ENCODE peak calls at places on chromosome 11, in five cellular contexts. S, B, C, Y and Q are unnamed samples.
A peak's percentile ranks its signal among the peaks of the same experiment; 100 is the strongest.

GRCh38 chr11:3138178-3139085 is 26.7 kb downstream of the OSBPL5 start:
- DNase-seq in S (no peak), B (peak; percentile 40), C (no peak), Y (no peak), Q (no peak)

GRCh38 chr11:73972620-73973449 is 9.8 kb downstream of the UCP2 start:
- DNase-seq in S (no peak), B (no peak), C (no peak), Y (no peak), Q (no peak)

GRCh38 chr11:68012843-68013610 is 2.9 kb downstream of the ALDH3B1 start:
- DNase-seq in S (peak; percentile 95), B (peak; percentile 66), C (peak; percentile 93), Y (no peak), Q (no peak)

GRCh38 chr11:46285594-46286033 is 8.2 kb downstream of the CREB3L1 start:
- DNase-seq in S (peak; percentile 75), B (no peak), C (peak; percentile 82), Y (no peak), Q (no peak)

GRCh38 chr11:108501396-108501795 is 3.2 kb upstream of the POGLUT3 start:
- DNase-seq in S (peak; percentile 26), B (no peak), C (no peak), Y (no peak), Q (no peak)

GRCh38 chr11:67504023-67504949 is 877 bp downstream of the PITPNM1 start:
- DNase-seq in S (no peak), B (no peak), C (peak; percentile 51), Y (peak; percentile 71), Q (peak; percentile 56)

GRCh38 chr11:99683933-99684332 is 663.2 kb downstream of the CNTN5 start:
- DNase-seq in S (no peak), B (no peak), C (no peak), Y (no peak), Q (no peak)

GRCh38 chr11:114821626-114822025 is 143.3 kb downstream of the NXPE2 start:
- DNase-seq in S (peak; percentile 17), B (peak; percentile 64), C (no peak), Y (no peak), Q (no peak)

GRCh38 chr11:46447544-46447943 is 56.0 kb upstream of the CHRM4 start:
- DNase-seq in S (no peak), B (no peak), C (no peak), Y (no peak), Q (no peak)

GRCh38 chr11:424232-424631 is 9.4 kb upstream of the SIGIRR start:
- DNase-seq in S (no peak), B (no peak), C (no peak), Y (no peak), Q (no peak)

GRCh38 chr11:102986815-102987214 is 31.3 kb upstream of the MMP13 start:
- DNase-seq in S (peak; percentile 88), B (no peak), C (peak; percentile 63), Y (no peak), Q (no peak)

GRCh38 chr11:59918987-59919589 is 19.1 kb upstream of the OOSP1 start:
- DNase-seq in S (peak; percentile 7), B (peak; percentile 65), C (peak; percentile 61), Y (peak; percentile 55), Q (peak; percentile 3)

GRCh38 chr11:61305417-61305816 is 10.3 kb upstream of the VWCE start:
- DNase-seq in S (no peak), B (no peak), C (no peak), Y (no peak), Q (no peak)

GRCh38 chr11:13333456-13333957 is 55.9 kb downstream of the BMAL1 start:
- DNase-seq in S (no peak), B (no peak), C (no peak), Y (no peak), Q (no peak)

GRCh38 chr11:19226378-19227195 is 14.2 kb downstream of the E2F8 start:
- DNase-seq in S (no peak), B (no peak), C (no peak), Y (no peak), Q (no peak)

GRCh38 chr11:113377606-113378005 is 10.0 kb upstream of the ANKK1 start:
- DNase-seq in S (peak; percentile 5), B (peak; percentile 37), C (no peak), Y (no peak), Q (no peak)

GRCh38 chr11:8009856-8010255 is 22.7 kb downstream of the EIF3F start:
- DNase-seq in S (no peak), B (no peak), C (no peak), Y (no peak), Q (no peak)

GRCh38 chr11:442611-443081 is 835 bp upstream of the ANO9 start:
- DNase-seq in S (no peak), B (no peak), C (no peak), Y (no peak), Q (no peak)

GRCh38 chr11:107439586-107440201 is 17.9 kb downstream of the CWF19L2 start:
- DNase-seq in S (no peak), B (peak; percentile 8), C (no peak), Y (no peak), Q (no peak)

GRCh38 chr11:74948546-74948897 is 369 bp downstream of the XRRA1 start:
- DNase-seq in S (no peak), B (no peak), C (no peak), Y (no peak), Q (no peak)

GRCh38 chr11:115674176-115674575 is 170.0 kb upstream of the CADM1 start:
- DNase-seq in S (peak; percentile 48), B (peak; percentile 72), C (no peak), Y (no peak), Q (no peak)

GRCh38 chr11:59112494-59112893 is 5.5 kb downstream of the FAM111B start:
- DNase-seq in S (peak; percentile 39), B (no peak), C (no peak), Y (no peak), Q (no peak)

GRCh38 chr11:27718853-27719574 is 18.8 kb upstream of the BDNF start:
- DNase-seq in S (peak; percentile 65), B (peak; percentile 91), C (peak; percentile 82), Y (peak; percentile 79), Q (peak; percentile 70)

GRCh38 chr11:64999478-64999877 is 2.7 kb upstream of the BATF2 start:
- DNase-seq in S (no peak), B (no peak), C (no peak), Y (no peak), Q (no peak)

GRCh38 chr11:66168289-66168688 is 98.2 kb downstream of the PACS1 start:
- DNase-seq in S (no peak), B (no peak), C (no peak), Y (no peak), Q (no peak)
- H2BK15ac ChIP-seq in S (no peak overlapping the region), B (no peak overlapping the region), C (no peak overlapping the region), Y (no peak overlapping the region), Q (no peak overlapping the region)

GRCh38 chr11:129484068-129484467 is 108.4 kb downstream of the BARX2 start:
- DNase-seq in S (no peak), B (no peak), C (no peak), Y (no peak), Q (no peak)

GRCh38 chr11:129489254-129489653 is 113.6 kb downstream of the BARX2 start:
- DNase-seq in S (no peak), B (no peak), C (no peak), Y (no peak), Q (no peak)

GRCh38 chr11:129490004-129490403 is 114.4 kb downstream of the BARX2 start:
- DNase-seq in S (no peak), B (no peak), C (no peak), Y (no peak), Q (no peak)
- H2AK5ac ChIP-seq in S (no peak overlapping the region), B (no peak overlapping the region), C (no peak overlapping the region), Y (no peak overlapping the region), Q (no peak overlapping the region)

DNA sequence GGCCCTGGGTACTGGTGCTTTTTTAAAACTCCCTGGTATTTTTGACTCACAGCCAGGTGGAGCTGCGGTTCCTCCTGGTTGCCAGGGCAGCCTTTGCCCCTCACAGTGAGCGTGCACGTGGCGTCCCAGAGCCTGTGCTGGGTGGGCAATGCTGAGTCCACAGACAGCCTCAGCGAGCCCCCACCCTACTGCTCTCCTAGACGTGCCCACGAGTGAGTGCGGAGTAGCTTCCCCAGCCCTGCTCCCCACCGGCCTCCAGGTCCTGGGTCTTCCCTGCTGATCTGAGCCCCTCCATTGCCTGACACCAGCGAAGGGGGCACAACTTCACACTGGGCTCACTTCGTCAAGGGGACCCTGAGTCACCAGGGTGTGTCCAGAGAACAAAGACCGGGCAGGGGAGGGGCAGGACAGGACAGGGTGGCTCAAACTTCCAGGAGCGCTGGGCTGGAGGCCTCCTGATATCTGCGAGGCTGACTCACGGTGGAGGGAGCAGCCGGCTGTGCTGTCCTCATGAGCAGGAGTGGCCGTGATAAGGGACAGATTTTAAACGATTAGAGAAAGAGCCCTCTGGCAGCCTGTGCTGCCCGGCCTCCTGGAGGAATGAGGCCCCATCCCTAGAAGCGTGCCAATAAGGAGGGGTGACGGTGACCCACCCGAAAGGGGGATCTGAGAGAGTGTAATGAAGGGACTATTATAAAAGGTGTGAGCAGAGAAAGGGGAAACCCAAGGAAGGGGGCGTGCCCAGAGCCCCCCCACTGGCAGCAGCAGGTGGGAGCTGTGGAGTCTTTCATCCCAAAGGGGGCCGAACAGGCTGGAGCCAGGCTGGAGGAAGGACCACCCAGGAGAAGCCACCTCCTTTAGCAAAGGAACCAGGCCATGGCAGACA is 129.3 kb upstream of the FGF3 start:
- DNase-seq in S (peak; percentile 57), B (peak; percentile 70), C (peak; percentile 61), Y (peak; percentile 71), Q (no peak)
- H3K4me3 ChIP-seq in S (no peak overlapping the region), B (no peak overlapping the region), C (no peak overlapping the region), Y (no peak overlapping the region), Q (no peak overlapping the region)

GRCh38 chr11:95330332-95330731 is 99.3 kb upstream of the SESN3 start:
- DNase-seq in S (no peak), B (peak; percentile 9), C (no peak), Y (no peak), Q (no peak)
- H2BK15ac ChIP-seq in S (no peak overlapping the region), B (no peak overlapping the region), C (no peak overlapping the region), Y (no peak overlapping the region), Q (peak overlapping the region; percentile 16)

GRCh38 chr11:120068114-120068573 is 69.8 kb downstream of the TRIM29 start:
- DNase-seq in S (peak; percentile 47), B (no peak), C (peak; percentile 65), Y (peak; percentile 29), Q (no peak)

GRCh38 chr11:120066738-120067303 is 71.1 kb downstream of the TRIM29 start:
- DNase-seq in S (no peak), B (no peak), C (no peak), Y (peak; percentile 34), Q (no peak)

GRCh38 chr11:120065176-120065575 is 72.7 kb downstream of the TRIM29 start:
- DNase-seq in S (no peak), B (no peak), C (no peak), Y (no peak), Q (no peak)

GRCh38 chr11:120065876-120066275 is 72.0 kb downstream of the TRIM29 start:
- DNase-seq in S (no peak), B (no peak), C (no peak), Y (peak; percentile 30), Q (no peak)

DNA sequence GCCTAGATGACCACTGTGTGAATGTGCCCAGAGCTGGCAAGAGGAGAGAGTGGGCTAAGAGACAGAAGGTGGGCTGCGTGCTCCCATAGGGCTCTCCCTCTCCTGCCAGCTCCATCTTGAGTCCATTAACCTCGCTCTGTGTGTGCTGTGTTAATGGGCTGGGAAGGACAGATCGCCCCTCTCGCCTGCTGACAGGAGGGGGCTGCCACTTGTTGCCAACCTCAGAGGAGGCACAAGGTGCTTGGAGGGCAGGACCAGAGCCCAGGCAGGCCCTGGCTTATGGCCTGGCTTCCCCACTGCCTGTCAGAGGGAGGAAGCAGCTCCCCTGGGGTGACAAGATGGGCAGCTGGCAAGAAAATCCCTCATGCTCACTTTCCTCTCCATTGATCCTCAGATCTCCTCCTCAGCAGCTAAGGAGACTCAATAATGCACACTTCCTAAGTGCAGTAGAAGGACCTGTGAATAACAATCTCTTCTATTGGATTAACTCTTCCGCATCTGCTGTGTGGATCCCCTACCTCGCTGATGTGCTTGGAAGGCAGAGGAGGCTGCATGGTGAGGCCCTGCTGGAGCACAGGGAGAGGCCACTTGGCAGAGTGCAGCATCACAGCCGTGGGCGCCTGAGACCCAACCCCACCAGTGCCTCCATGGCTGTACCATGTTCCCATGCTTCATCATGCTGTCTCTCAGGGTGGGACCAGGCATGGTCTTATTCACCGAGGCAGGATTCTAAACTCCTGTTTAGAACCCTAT is 70.4 kb downstream of the TRIM29 start:
- DNase-seq in S (no peak), B (no peak), C (no peak), Y (peak; percentile 33), Q (no peak)
- H2AK5ac ChIP-seq in S (no peak overlapping the region), B (no peak overlapping the region), C (no peak overlapping the region), Y (no peak overlapping the region), Q (peak overlapping the region; percentile 88)